ENCODE peak calls at places on chromosome 7, in ten cellular contexts. V is fibroblast of lung; E is hepatocyte; N is Panc1; K is cardiac muscle cell; A is transverse colon; C is CD4-positive, alpha-beta memory T cell; F is neuronal stem cell; T is SK-N-SH; D is adrenal gland. H is an unnamed sample.
A peak's percentile ranks its signal among the peaks of the same experiment; 100 is the strongest.

GRCh38 chr7:116499168-116500070 is at the start of gene CAV2:
- DNase-seq in V (peak; percentile 54), E (peak; percentile 88), N (no peak), K (peak; percentile 72), A (peak; percentile 64), C (peak; percentile 6), F (peak; percentile 41), T (peak; percentile 64), D (peak; percentile 44), H (peak; percentile 69)

GRCh38 chr7:2175514-2175913 is 57.2 kb downstream of the MAD1L1 start:
- DNase-seq in V (peak; percentile 99), E (peak; percentile 62), N (no peak), K (peak; percentile 98), A (no peak), C (no peak), F (no peak), T (peak; percentile 81), D (no peak), H (no peak)

GRCh38 chr7:142391191-142391992 is 133.5 kb upstream of the PRSS58 start:
- DNase-seq in V (no peak), E (peak; percentile 30), N (no peak), K (peak; percentile 29), A (no peak), C (no peak), F (peak; percentile 51), T (no peak), D (no peak), H (no peak)

GRCh38 chr7:105792488-105793370 is 83.7 kb downstream of the ATXN7L1 start:
- DNase-seq in V (no peak), E (no peak), N (no peak), K (peak; percentile 25), A (no peak), C (no peak), F (no peak), T (no peak), D (no peak), H (no peak)

GRCh38 chr7:127409629-127410028 is 17.1 kb upstream of the ZNF800 start:
- DNase-seq in V (peak; percentile 7), E (no peak), N (no peak), K (peak; percentile 21), A (no peak), C (no peak), F (no peak), T (no peak), D (no peak), H (no peak)

GRCh38 chr7:145848691-145849090 is 267.9 kb upstream of the CNTNAP2 start:
- DNase-seq in V (no peak), E (peak; percentile 29), N (no peak), K (no peak), A (no peak), C (no peak), F (peak; percentile 30), T (peak; percentile 38), D (no peak), H (no peak)

GRCh38 chr7:95066736-95067530 is 159.5 kb downstream of the PPP1R9A start:
- DNase-seq in V (peak; percentile 50), E (peak; percentile 70), N (no peak), K (peak; percentile 75), A (no peak), C (no peak), F (no peak), T (no peak), D (no peak), H (no peak)

GRCh38 chr7:4801839-4802231 is 26.4 kb downstream of the AP5Z1 start:
- DNase-seq in V (no peak), E (no peak), N (no peak), K (no peak), A (no peak), C (no peak), F (no peak), T (no peak), D (no peak), H (no peak)

GRCh38 chr7:30928254-30928872 is 16.7 kb downstream of the AQP1 start:
- DNase-seq in V (no peak), E (peak; percentile 2), N (no peak), K (no peak), A (no peak), C (no peak), F (no peak), T (peak; percentile 6), D (no peak), H (peak; percentile 20)

GRCh38 chr7:101882595-101883564 is 65.5 kb downstream of the CUX1 start:
- DNase-seq in V (peak; percentile 100), E (peak; percentile 94), N (peak; percentile 100), K (peak; percentile 100), A (peak; percentile 85), C (no peak), F (no peak), T (peak; percentile 59), D (peak; percentile 95), H (peak; percentile 88)

GRCh38 chr7:15889501-15889900 is 203.0 kb upstream of the MEOX2 start:
- DNase-seq in V (no peak), E (peak; percentile 14), N (no peak), K (peak; percentile 13), A (no peak), C (no peak), F (no peak), T (peak; percentile 6), D (peak; percentile 23), H (no peak)

GRCh38 chr7:126937196-126937595 is 315.5 kb downstream of the GRM8 start:
- DNase-seq in V (peak; percentile 2), E (no peak), N (no peak), K (no peak), A (no peak), C (no peak), F (no peak), T (no peak), D (no peak), H (no peak)

GRCh38 chr7:8433477-8434289 is at the start of gene NXPH1:
- DNase-seq in V (no peak), E (peak; percentile 78), N (no peak), K (peak; percentile 4), A (no peak), C (no peak), F (peak; percentile 69), T (peak; percentile 97), D (peak; percentile 84), H (no peak)

GRCh38 chr7:107742678-107743566 is 1.0 kb upstream of the CBLL1 start:
- DNase-seq in V (no peak), E (peak; percentile 23), N (peak; percentile 15), K (no peak), A (peak; percentile 63), C (no peak), F (peak; percentile 8), T (peak; percentile 60), D (peak; percentile 62), H (peak; percentile 57)

DNA sequence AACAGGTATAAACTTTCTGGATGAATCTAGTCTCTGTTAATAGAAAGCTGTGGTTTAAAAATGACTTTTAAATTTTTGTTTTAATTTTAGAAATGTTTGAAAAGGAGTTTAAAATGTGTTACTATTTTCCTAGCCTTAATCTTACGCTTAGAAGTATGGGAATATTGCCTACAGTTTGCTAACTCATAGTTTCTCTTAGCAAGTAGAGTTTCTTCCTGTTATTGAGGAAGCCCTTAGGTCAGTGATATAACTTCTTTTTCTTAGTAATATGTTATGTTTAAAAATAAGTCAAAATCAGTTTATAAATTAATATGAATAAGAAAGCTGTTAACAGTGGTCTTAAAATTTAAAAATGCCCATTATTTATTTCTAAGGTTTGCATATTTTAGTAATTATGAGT is 3.1 kb downstream of the STARD3NL start:
- DNase-seq in V (no peak), E (no peak), N (no peak), K (no peak), A (no peak), C (no peak), F (no peak), T (no peak), D (no peak), H (no peak)
- H3K4me1 ChIP-seq in V (peaks cover 4% of the 10 kb centered on the region), E (peaks cover 16% of the 10 kb centered on the region), N (peaks cover 24% of the 10 kb centered on the region), K (peaks cover 38% of the 10 kb centered on the region), A (peaks cover 14% of the 10 kb centered on the region), C (peaks cover 27% of the 10 kb centered on the region), F (peaks cover 15% of the 10 kb centered on the region), T (peaks cover 21% of the 10 kb centered on the region), D (no peaks in the 10 kb centered on the region), H (peaks cover 14% of the 10 kb centered on the region)

GRCh38 chr7:128833148-128833938 is 3.1 kb downstream of the FLNC start:
- DNase-seq in V (peak; percentile 95), E (peak; percentile 71), N (no peak), K (peak; percentile 90), A (peak; percentile 48), C (no peak), F (no peak), T (peak; percentile 60), D (no peak), H (no peak)

GRCh38 chr7:128831994-128832879 is 2.0 kb downstream of the FLNC start:
- DNase-seq in V (peak; percentile 64), E (peak; percentile 69), N (no peak), K (peak; percentile 63), A (no peak), C (no peak), F (peak; percentile 75), T (peak; percentile 75), D (no peak), H (no peak)

GRCh38 chr7:128835231-128835751 is 5.1 kb downstream of the FLNC start:
- DNase-seq in V (no peak), E (no peak), N (no peak), K (no peak), A (no peak), C (no peak), F (no peak), T (peak; percentile 39), D (no peak), H (no peak)

GRCh38 chr7:128832880-128833147 is 2.6 kb downstream of the FLNC start:
- DNase-seq in V (no peak), E (no peak), N (no peak), K (no peak), A (no peak), C (no peak), F (no peak), T (no peak), D (no peak), H (no peak)

GRCh38 chr7:128833939-128834310 is 3.7 kb downstream of the FLNC start:
- DNase-seq in V (no peak), E (peak; percentile 34), N (no peak), K (peak; percentile 65), A (no peak), C (no peak), F (no peak), T (no peak), D (no peak), H (no peak)
- H3K27ac ChIP-seq in V (peak overlapping the region; percentile 85), E (peak overlapping the region; percentile 93), N (no peak overlapping the region), K (peak overlapping the region; percentile 99), A (peak overlapping the region; percentile 94), C (no peak overlapping the region), F (peak overlapping the region; percentile 90), T (peak overlapping the region; percentile 85), D (no peak overlapping the region), H (peak overlapping the region; percentile 67)

GRCh38 chr7:155917836-155918385 is 105.6 kb upstream of the SHH start:
- DNase-seq in V (peak; percentile 31), E (no peak), N (no peak), K (peak; percentile 6), A (no peak), C (no peak), F (no peak), T (no peak), D (no peak), H (peak; percentile 33)
- H3K4me1 ChIP-seq in V (peaks cover 6% of the 10 kb centered on the region), E (peaks cover 14% of the 10 kb centered on the region), N (peaks cover 27% of the 10 kb centered on the region), K (no peaks in the 10 kb centered on the region), A (peaks cover 4% of the 10 kb centered on the region), C (no peaks in the 10 kb centered on the region), F (peaks cover 1% of the 10 kb centered on the region), T (no peaks in the 10 kb centered on the region), D (no peaks in the 10 kb centered on the region), H (peaks cover 38% of the 10 kb centered on the region)

GRCh38 chr7:47405921-47406765 is 175.8 kb downstream of the TNS3 start:
- DNase-seq in V (peak; percentile 74), E (no peak), N (no peak), K (peak; percentile 38), A (peak; percentile 73), C (no peak), F (no peak), T (no peak), D (peak; percentile 86), H (peak; percentile 93)
- H3K27ac ChIP-seq in V (no peak overlapping the region), E (peak overlapping the region; percentile 27), N (peak overlapping the region; percentile 55), K (no peak overlapping the region), A (peak overlapping the region; percentile 93), C (no peak overlapping the region), F (no peak overlapping the region), T (no peak overlapping the region), D (peak overlapping the region; percentile 70), H (peak overlapping the region; percentile 69)